ENCODE peak calls at places on chromosomes 3 and 15, in four cellular contexts. X is activated CD4-positive, CD25-positive, alpha-beta regulatory T cell; C is NB4; L is activated T-helper 1 cell treated with anti-CD3 and anti-CD28 coated beads, Interleukin-12 subunit alpha, Interleukin-12 subunit beta, Interleukin-2, Interleukin-4 antibody, amounts not matched to agents 30 ng/mL and 10 ng/mL and 1 ng/mL, durations not matched to agents 14 hours and 24 hours and 36 hours. Q is an unnamed sample.

GRCh38 chr3:126153695-126154360 is 26.6 kb downstream of the ALDH1L1 start:
- DNase-seq in X (no peak), L (no peak), C (no peak), Q (no peak)

GRCh38 chr3:67381667-67382272 is 272.6 kb downstream of the SUCLG2 start:
- DNase-seq in X (peak), L (no peak), C (peak), Q (no peak)

GRCh38 chr3:170278632-170279031 is 56.4 kb downstream of the PRKCI start:
- DNase-seq in L (no peak), X (no peak), C (no peak), Q (no peak)

GRCh38 chr3:52047295-52047960 is 8.9 kb downstream of the DUSP7 start:
- DNase-seq in L (no peak), C (no peak), X (no peak), Q (no peak)

GRCh38 chr3:76308541-76308940 is 523.2 kb upstream of the ZNF717 start:
- DNase-seq in L (no peak), X (no peak), C (no peak), Q (no peak)

GRCh38 chr15:77606142-77607034 is 26.3 kb downstream of the LINGO1 start:
- DNase-seq in C (peak), L (no peak), X (no peak), Q (no peak)

GRCh38 chr15:78120523-78120922 is 10.7 kb downstream of the CIB2 start:
- DNase-seq in X (no peak), C (no peak), L (no peak), Q (no peak)

GRCh38 chr3:187833799-187834578 is 88.7 kb upstream of the BCL6 start:
- DNase-seq in X (no peak), C (no peak), L (no peak), Q (peak)

GRCh38 chr3:186124618-186125017 is 15.7 kb upstream of the ETV5 start:
- DNase-seq in L (no peak), C (no peak), X (no peak), Q (no peak)

GRCh38 chr3:160183375-160184076 is 41.7 kb upstream of the C3orf80 start:
- DNase-seq in X (no peak), L (no peak), C (no peak), Q (no peak)

GRCh38 chr3:120147072-120147871 is 53.0 kb upstream of the GSK3B start:
- DNase-seq in X (peak), C (peak), L (no peak), Q (peak)

GRCh38 chr3:52072471-52072870 is 16.1 kb upstream of the DUSP7 start:
- DNase-seq in C (no peak), X (no peak), L (no peak), Q (no peak)

GRCh38 chr15:76968310-76968709 is 26.6 kb upstream of the PSTPIP1 start:
- DNase-seq in C (no peak), X (no peak), L (no peak), Q (no peak)

Q was measured in stimulated activated naive B cell treated with anti-CD40 and anti-IgM and Interleukin-4, amounts not matched to agents 10 μg/mL and 1 μg/mL and 100 μg/mL, for 72 hours.